ENCODE peak calls at places on chromosomes 2 and 18, in nine cellular contexts. T, E, Q, H, P, I, W, N and B are unnamed samples.
A peak's percentile ranks its signal among the peaks of the same experiment; 100 is the strongest.

GRCh38 chr2:45370367-45370766 is 240.7 kb downstream of the SRBD1 start:
- DNase-seq in T (no peak), E (no peak), Q (no peak), H (no peak), P (no peak), I (no peak), W (peak; percentile 53), N (no peak), B (no peak)

GRCh38 chr2:12131975-12132374 is 385.5 kb downstream of the LPIN1 start:
- DNase-seq in T (no peak), E (no peak), Q (no peak), H (no peak), P (no peak), I (no peak), W (peak; percentile 57), N (no peak), B (peak; percentile 25)

GRCh38 chr2:83196225-83196624 is 1262.9 kb downstream of the SUCLG1 start:
- DNase-seq in T (peak; percentile 12), E (no peak), Q (peak; percentile 1), H (peak; percentile 15), P (no peak), I (no peak), W (peak; percentile 42), N (no peak), B (no peak)

GRCh38 chr18:79738565-79739439 is 58.9 kb upstream of the KCNG2 start:
- DNase-seq in T (no peak), E (no peak), Q (no peak), H (no peak), P (no peak), I (no peak), W (no peak), N (no peak), B (no peak)

GRCh38 chr2:30239308-30240161 is 8.2 kb downstream of the LBH start:
- DNase-seq in T (peak; percentile 60), E (no peak), Q (peak; percentile 55), H (peak; percentile 87), P (peak; percentile 39), I (peak; percentile 77), W (peak; percentile 67), N (peak; percentile 95), B (peak; percentile 84)

GRCh38 chr2:237321746-237322145 is 92.2 kb downstream of the COL6A3 start:
- DNase-seq in T (no peak), E (no peak), Q (no peak), H (no peak), P (no peak), I (no peak), W (no peak), N (no peak), B (no peak)

GRCh38 chr18:68263481-68263880 is 451.4 kb downstream of the TMX3 start:
- DNase-seq in T (no peak), E (no peak), Q (no peak), H (no peak), P (no peak), I (no peak), W (peak; percentile 48), N (no peak), B (no peak)

GRCh38 chr2:14516844-14517243 is 115.7 kb upstream of the LRATD1 start:
- DNase-seq in T (no peak), E (peak; percentile 2), Q (no peak), H (no peak), P (no peak), I (no peak), W (peak; percentile 99), N (no peak), B (no peak)

GRCh38 chr2:226813148-226813701 is 13.6 kb upstream of the IRS1 start:
- DNase-seq in T (no peak), E (no peak), Q (no peak), H (no peak), P (no peak), I (no peak), W (no peak), N (no peak), B (no peak)

GRCh38 chr2:170567427-170567826 is 147.7 kb upstream of the SP5 start:
- DNase-seq in T (no peak), E (no peak), Q (no peak), H (no peak), P (no peak), I (no peak), W (no peak), N (no peak), B (no peak)

GRCh38 chr18:58097127-58097906 is 53.3 kb downstream of the NEDD4L start:
- DNase-seq in T (peak; percentile 41), E (no peak), Q (no peak), H (no peak), P (peak; percentile 55), I (no peak), W (peak; percentile 37), N (no peak), B (no peak)

GRCh38 chr2:137050949-137051348 is 285.6 kb downstream of the THSD7B start:
- DNase-seq in T (no peak), E (no peak), Q (no peak), H (peak; percentile 5), P (no peak), I (no peak), W (no peak), N (no peak), B (no peak)

GRCh38 chr2:186980787-186981550 is 132.0 kb upstream of the ZSWIM2 start:
- DNase-seq in T (no peak), E (no peak), Q (no peak), H (no peak), P (no peak), I (no peak), W (no peak), N (peak; percentile 23), B (no peak)

GRCh38 chr2:53475766-53476165 is 291.8 kb upstream of the CHAC2 start:
- DNase-seq in T (no peak), E (no peak), Q (no peak), H (no peak), P (no peak), I (no peak), W (no peak), N (no peak), B (no peak)

GRCh38 chr2:190880374-190881073 is at the start of gene GLS:
- DNase-seq in T (peak; percentile 97), E (peak; percentile 85), Q (peak; percentile 95), H (peak; percentile 97), P (peak; percentile 96), I (peak; percentile 97), W (peak; percentile 96), N (peak; percentile 100), B (peak; percentile 97)
- TF ChIP-seq POLR2A in T (peak; percentile 99), E (peak; percentile 96), Q (peak; percentile 97), H (peak; percentile 96), P (peak; percentile 99), I (peak; percentile 99), W (peak; percentile 99), N (peak; percentile 94), B (peak; percentile 98)

GRCh38 chr2:62194558-62195420 is 1.1 kb upstream of the B3GNT2 start:
- DNase-seq in T (peak; percentile 37), E (no peak), Q (no peak), H (no peak), P (peak; percentile 50), I (no peak), W (no peak), N (peak; percentile 86), B (no peak)

GRCh38 chr2:62197609-62198236 is 1.8 kb downstream of the B3GNT2 start:
- DNase-seq in T (no peak), E (no peak), Q (no peak), H (no peak), P (peak; percentile 62), I (peak; percentile 33), W (no peak), N (peak; percentile 90), B (peak; percentile 22)

GRCh38 chr2:62196278-62196901 is 475 bp downstream of the B3GNT2 start:
- DNase-seq in T (peak; percentile 45), E (no peak), Q (no peak), H (peak; percentile 65), P (peak; percentile 61), I (no peak), W (no peak), N (peak; percentile 91), B (peak; percentile 61)

GRCh38 chr2:62197017-62197586 is 1.2 kb downstream of the B3GNT2 start:
- DNase-seq in T (peak; percentile 43), E (no peak), Q (no peak), H (no peak), P (peak; percentile 43), I (peak; percentile 35), W (no peak), N (peak; percentile 87), B (no peak)

DNA sequence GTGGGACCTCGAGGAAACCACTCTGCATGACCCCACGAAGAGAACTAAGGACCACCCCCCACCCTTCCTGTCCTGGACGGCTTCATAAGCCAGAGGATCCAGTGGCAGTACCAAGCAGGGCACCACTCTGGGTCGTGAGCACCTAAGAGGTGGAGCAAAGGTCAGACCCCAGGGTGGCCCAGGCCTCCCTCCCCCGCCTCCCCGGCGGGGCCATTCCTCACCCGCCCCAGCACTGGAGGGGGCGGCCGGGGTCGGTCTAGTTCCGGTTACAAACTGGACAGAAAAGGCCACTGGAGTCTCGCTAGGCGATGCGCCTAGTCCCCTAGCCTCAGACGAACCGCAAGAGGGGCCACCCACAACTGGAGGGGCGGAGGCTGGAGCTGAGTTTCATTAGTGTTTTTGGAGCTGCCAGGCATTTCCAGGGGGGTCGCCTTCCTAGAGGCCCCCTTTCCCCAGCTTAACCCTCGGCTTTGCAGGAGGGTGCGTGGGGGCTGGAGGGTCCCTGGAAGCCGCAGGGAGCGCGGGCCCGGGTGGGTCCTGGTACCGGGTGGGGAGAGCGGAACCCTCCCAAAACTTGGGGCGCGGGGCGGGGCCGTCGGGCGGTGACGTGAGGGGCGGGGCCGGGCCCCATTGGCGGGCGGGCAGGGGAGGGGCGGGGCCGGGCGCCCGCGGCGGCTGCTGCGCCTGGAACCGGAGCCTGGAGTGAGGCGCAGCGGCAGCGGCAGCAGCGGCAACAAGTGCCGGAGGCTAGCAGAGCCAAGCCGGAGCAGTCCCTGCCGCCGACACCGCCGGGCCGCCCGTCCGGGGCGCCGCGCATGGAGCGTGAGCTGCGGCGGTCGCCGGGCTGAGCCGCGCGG is at the start of gene B3GNT2:
- DNase-seq in T (peak; percentile 56), E (peak; percentile 79), Q (peak; percentile 19), H (peak; percentile 70), P (peak; percentile 91), I (peak; percentile 80), W (peak; percentile 57), N (peak; percentile 96), B (peak; percentile 85)
- TF ChIP-seq POLR2A in T (peak; percentile 84), E (peak; percentile 82), Q (peak; percentile 44), H (peak; percentile 90), P (peak; percentile 91), I (peak; percentile 62), W (peak; percentile 59), N (no peak), B (peak; percentile 94)

GRCh38 chr18:77131652-77132368 is 773 bp downstream of the MBP start:
- DNase-seq in T (no peak), E (peak; percentile 53), Q (no peak), H (peak; percentile 54), P (peak; percentile 84), I (peak; percentile 63), W (no peak), N (peak; percentile 94), B (peak; percentile 69)
- TF ChIP-seq POLR2A in T (no peak), E (peak; percentile 52), Q (no peak), H (peak; percentile 25), P (peak; percentile 66), I (peak; percentile 11), W (no peak), N (peak; percentile 52), B (peak; percentile 44)

DNA sequence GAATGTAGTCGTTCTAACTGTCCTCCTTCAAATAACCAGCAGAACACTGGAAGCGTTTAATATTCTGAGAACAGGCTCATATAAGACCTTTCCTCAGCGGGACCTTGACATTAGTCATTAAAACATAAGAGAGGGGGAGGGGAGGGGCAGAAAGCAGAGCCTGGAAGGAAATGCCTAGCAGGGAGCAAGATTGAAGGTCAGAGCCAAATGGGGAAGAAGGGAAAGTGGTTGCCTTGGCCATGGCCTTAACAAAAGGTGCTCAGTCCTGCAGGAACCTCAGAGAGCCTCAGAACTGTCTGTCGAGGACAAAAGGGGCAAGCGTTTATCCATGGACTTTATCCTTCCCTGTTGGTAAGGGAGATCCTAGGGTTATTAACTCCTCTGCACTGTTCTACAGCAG is 851 bp upstream of the PLA2R1 start:
- DNase-seq in T (no peak), E (no peak), Q (no peak), H (no peak), P (no peak), I (no peak), W (no peak), N (no peak), B (no peak)
- TF ChIP-seq POLR2A in T (no peak), E (no peak), Q (no peak), H (no peak), P (no peak), I (no peak), W (no peak), N (no peak), B (no peak)